ENCODE peak calls at places on chromosomes 13 and 19, in four cellular contexts. R is AG10803; S is activated CD8-positive, alpha-beta T cell treated with anti-CD3 and anti-CD28 coated beads for 36 hours; C is psoas muscle. W is an unnamed sample.

GRCh38 chr19:30152510-30153291 is 210.7 kb downstream of the URI1 start:
- DNase-seq in R (no peak), S (no peak), C (peak), W (no peak)

GRCh38 chr19:32232449-32232848 is 113.0 kb upstream of the ZNF507 start:
- DNase-seq in R (no peak), S (no peak), C (no peak), W (no peak)

GRCh38 chr13:36072127-36072526 is 59.1 kb downstream of the DCLK1 start:
- DNase-seq in R (no peak), S (no peak), C (no peak), W (no peak)

GRCh38 chr19:49866933-49867782 is at the start of gene PNKP:
- DNase-seq in R (peak), S (peak), C (peak), W (peak)

GRCh38 chr19:4803736-4804695 is 12.5 kb downstream of the FEM1A start:
- DNase-seq in R (peak), S (peak), C (peak), W (peak)

GRCh38 chr19:55588738-55589137 is 8.1 kb upstream of the ZNF579 start:
- DNase-seq in R (no peak), S (no peak), C (no peak), W (no peak)

GRCh38 chr13:113863511-113864302 is at the start of gene GAS6:
- DNase-seq in R (peak), S (no peak), C (peak), W (peak)

GRCh38 chr19:42108527-42109389 is 23.5 kb downstream of the POU2F2 start:
- DNase-seq in R (peak), S (peak), C (peak), W (peak)

GRCh38 chr13:36912369-36912768 is 7.7 kb downstream of the SMAD9 start:
- DNase-seq in R (no peak), S (no peak), C (no peak), W (no peak)

GRCh38 chr13:96091932-96092253 is 2.0 kb downstream of the HS6ST3 start:
- DNase-seq in R (no peak), S (no peak), C (no peak), W (no peak)

GRCh38 chr19:55188620-55189019 is 8.5 kb upstream of the SYT5 start:
- DNase-seq in R (no peak), S (no peak), C (no peak), W (no peak)

GRCh38 chr19:4051175-4052101 is 15.3 kb downstream of the ZBTB7A start:
- DNase-seq in R (peak), S (peak), C (peak), W (no peak)

GRCh38 chr13:27203854-27204253 is 32.2 kb upstream of the USP12 start:
- DNase-seq in R (peak), S (peak), C (no peak), W (no peak)

GRCh38 chr13:46348976-46349375 is 38.1 kb downstream of the RUBCNL start:
- DNase-seq in R (peak), S (no peak), C (no peak), W (no peak)

GRCh38 chr13:32426981-32427851 is 714 bp downstream of the N4BP2L1 start:
- DNase-seq in R (peak), S (peak), C (peak), W (peak)

GRCh38 chr13:93290503-93290902 is 63.9 kb downstream of the GPC6 start:
- DNase-seq in R (no peak), S (no peak), C (no peak), W (no peak)

GRCh38 chr19:31223805-31224534 is 125.3 kb downstream of the TSHZ3 start:
- DNase-seq in R (peak), S (no peak), C (no peak), W (no peak)

GRCh38 chr13:97889803-97890202 is 63.7 kb upstream of the IPO5 start:
- DNase-seq in R (peak), S (no peak), C (peak), W (no peak)

GRCh38 chr13:43200736-43201135 is 177.3 kb downstream of the DNAJC15 start:
- DNase-seq in R (no peak), S (no peak), C (no peak), W (no peak)

GRCh38 chr13:110445183-110445582 is 116.3 kb downstream of the RAB20 start:
- DNase-seq in R (peak), S (no peak), C (no peak), W (peak)

GRCh38 chr19:31519216-31519615 is 170.0 kb upstream of the TSHZ3 start:
- DNase-seq in R (no peak), S (no peak), C (no peak), W (no peak)

GRCh38 chr13:93218583-93218982 is 8.0 kb upstream of the GPC6 start:
- DNase-seq in R (no peak), S (no peak), C (no peak), W (no peak)

GRCh38 chr19:35657904-35658700 is 8.2 kb upstream of the UPK1A start:
- DNase-seq in R (no peak), S (no peak), C (no peak), W (no peak)
- TF ChIP-seq CTCF in R (peak), S (no peak), C (no peak), W (no peak)

GRCh38 chr19:10568826-10569651 is at the start of gene CDKN2D:
- DNase-seq in R (peak), S (peak), C (peak), W (peak)
- TF ChIP-seq CTCF in R (no peak), S (no peak), C (peak), W (no peak)

DNA sequence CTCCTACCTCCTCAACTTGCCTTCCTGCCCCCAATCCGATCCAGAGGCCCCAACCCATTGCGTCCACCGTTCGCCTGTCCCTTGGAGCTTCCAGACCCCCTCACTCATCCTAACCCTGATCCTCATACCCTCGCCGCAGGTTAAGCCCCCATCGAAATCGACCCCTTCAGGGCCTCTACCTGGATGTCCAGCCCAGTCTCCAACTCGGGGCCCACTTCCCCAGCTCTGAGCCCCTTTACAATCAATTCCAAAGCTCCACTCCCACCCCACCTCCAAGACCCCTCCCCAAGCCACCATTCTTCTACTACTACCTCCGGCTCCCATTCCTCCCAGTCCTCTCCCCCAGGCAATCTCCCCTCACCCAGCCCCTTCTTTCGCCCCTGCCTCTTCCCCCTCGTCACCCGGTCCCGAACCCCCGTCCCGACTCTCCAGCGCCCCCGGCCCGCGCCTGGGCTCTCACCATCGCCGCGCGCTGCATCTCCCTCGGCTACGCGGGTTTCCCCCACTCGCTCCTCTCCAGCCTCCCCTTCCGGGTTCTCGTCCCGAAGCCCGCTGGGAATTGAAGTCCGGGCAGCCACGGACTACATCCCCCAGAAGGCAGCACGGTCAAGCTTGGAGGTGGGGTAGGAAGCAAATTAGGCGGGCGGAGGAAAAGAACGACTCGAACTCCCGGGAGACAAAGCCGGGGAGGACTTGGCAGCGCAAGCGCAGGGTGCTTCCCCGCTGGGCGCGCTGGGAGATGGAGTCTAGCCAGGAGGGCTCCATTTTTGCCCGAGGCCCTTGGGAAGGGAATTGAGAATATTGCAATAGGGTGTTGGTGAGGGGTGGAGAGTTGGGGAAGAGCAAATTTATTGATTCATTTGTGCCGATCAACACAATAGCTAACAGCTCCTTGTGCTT is at the start of gene FBXO46:
- DNase-seq in R (peak), S (peak), C (peak), W (peak)
- TF ChIP-seq CTCF in R (peak), S (no peak), C (no peak), W (peak)

GRCh38 chr19:47309038-47309437 is 623 bp upstream of the C5AR1 start:
- DNase-seq in R (peak), S (no peak), C (no peak), W (no peak)

GRCh38 chr19:47312366-47313006 is 2.8 kb downstream of the C5AR1 start:
- DNase-seq in R (no peak), S (no peak), C (no peak), W (no peak)

GRCh38 chr19:47310323-47310722 is 662 bp downstream of the C5AR1 start:
- DNase-seq in R (no peak), S (no peak), C (no peak), W (no peak)

GRCh38 chr19:47310819-47311218 is 1.2 kb downstream of the C5AR1 start:
- DNase-seq in R (peak), S (no peak), C (no peak), W (no peak)

GRCh38 chr19:47309608-47310007 is at the start of gene C5AR1:
- DNase-seq in R (no peak), S (no peak), C (no peak), W (no peak)
- TF ChIP-seq CTCF in R (no peak), S (no peak), C (no peak), W (no peak)

DNA sequence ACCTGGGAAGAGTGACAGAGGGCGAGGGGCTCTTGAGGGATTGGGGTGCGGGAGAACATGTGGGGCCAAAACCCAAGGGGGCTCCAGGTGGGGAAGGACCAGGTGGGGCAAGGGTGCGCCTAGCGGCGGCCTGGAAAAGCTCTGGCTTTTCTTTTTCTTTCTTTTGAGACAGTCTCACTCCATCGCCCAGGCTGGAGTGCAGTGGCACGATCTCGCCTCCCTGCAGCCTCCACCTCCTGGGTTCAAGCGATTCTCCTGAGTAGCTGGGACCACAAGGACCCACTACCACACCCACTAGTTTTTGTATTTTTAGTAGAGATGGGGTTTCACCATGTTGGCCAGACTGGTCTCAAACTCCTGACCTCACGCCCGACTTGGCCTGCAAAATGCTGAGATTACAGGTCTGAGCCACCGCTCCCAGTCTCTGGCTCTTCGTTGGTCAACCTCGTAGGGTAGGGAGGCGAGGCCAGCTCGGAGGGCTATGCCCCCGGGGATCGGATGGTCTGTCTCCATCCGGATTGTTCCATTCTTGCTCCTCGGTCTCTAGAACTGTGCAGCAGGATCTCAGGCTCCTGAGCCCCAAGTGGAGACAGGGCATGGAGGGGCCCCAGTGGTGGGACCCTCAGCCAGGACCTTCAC is 3.7 kb downstream of the GADD45B start:
- DNase-seq in R (no peak), S (peak), C (no peak), W (no peak)
- TF ChIP-seq CTCF in R (no peak), S (peak), C (no peak), W (peak)

GRCh38 chr19:51274037-51274370 is 23.1 kb downstream of the SIGLECL1 start:
- DNase-seq in R (no peak), S (no peak), C (no peak), W (no peak)

GRCh38 chr19:51271015-51271600 is 20.2 kb downstream of the SIGLECL1 start:
- DNase-seq in R (no peak), S (no peak), C (no peak), W (no peak)

GRCh38 chr19:51277112-51277511 is 26.2 kb downstream of the SIGLECL1 start:
- DNase-seq in R (no peak), S (no peak), C (no peak), W (no peak)

GRCh38 chr19:51274371-51274770 is 23.5 kb downstream of the SIGLECL1 start:
- DNase-seq in R (no peak), S (no peak), C (no peak), W (no peak)

GRCh38 chr19:51272183-51272817 is 21.4 kb downstream of the SIGLECL1 start:
- DNase-seq in R (no peak), S (peak), C (no peak), W (no peak)
- TF ChIP-seq CTCF in R (no peak), S (no peak), C (no peak), W (no peak)

W was measured in GM13976.